ENCODE peak calls at places on chromosome 17, in seven cellular contexts. K is NCI-H748 treated with DMSO at 0.1 percent for 48 hours, R is neuronal stem cell, H is iPS-NIHi11, X is RWPE1, U is fibroblast of mammary gland, C is iPS DF 6.9. V is an unnamed sample.

GRCh38 chr17:2690165-2691068 is 21.1 kb downstream of the CLUH start:
- DNase-seq in K (no peak), R (no peak), H (peak), X (no peak), U (no peak), C (no peak), V (peak)

GRCh38 chr17:45346255-45347015 is 29.6 kb upstream of the MAP3K14 start:
- DNase-seq in K (no peak), R (no peak), H (no peak), X (no peak), U (peak), C (no peak), V (no peak)

GRCh38 chr17:68011199-68011665 is 15.0 kb upstream of the C17orf58 start:
- DNase-seq in K (peak), R (peak), H (peak), X (peak), U (peak), C (no peak), V (peak)

GRCh38 chr17:15384142-15384803 is 42.9 kb upstream of the TEKT3 start:
- DNase-seq in K (no peak), R (no peak), H (no peak), X (no peak), U (peak), C (no peak), V (no peak)

GRCh38 chr17:39134878-39135277 is 16.6 kb downstream of the PLXDC1 start:
- DNase-seq in K (no peak), R (no peak), H (no peak), X (no peak), U (peak), C (no peak), V (no peak)

GRCh38 chr17:21299981-21300600 is 15.6 kb downstream of the MAP2K3 start:
- DNase-seq in K (no peak), R (no peak), H (no peak), X (no peak), U (no peak), C (no peak), V (no peak)

GRCh38 chr17:39696731-39697130 is 3.1 kb upstream of the ERBB2 start:
- DNase-seq in K (no peak), R (no peak), H (no peak), X (no peak), U (no peak), C (no peak), V (peak)

GRCh38 chr17:75893305-75894048 is 3.3 kb downstream of the TRIM65 start:
- DNase-seq in K (no peak), R (no peak), H (no peak), X (no peak), U (no peak), C (no peak), V (no peak)

GRCh38 chr17:62724398-62725146 is 83.5 kb downstream of the MARCHF10 start:
- DNase-seq in K (no peak), R (no peak), H (no peak), X (peak), U (no peak), C (no peak), V (peak)

GRCh38 chr17:50171371-50172071 is 5.7 kb downstream of the SGCA start:
- DNase-seq in K (no peak), R (no peak), H (no peak), X (no peak), U (no peak), C (no peak), V (no peak)

GRCh38 chr17:38850374-38850773 is 3.1 kb downstream of the RPL23 start:
- DNase-seq in K (no peak), R (no peak), H (no peak), X (no peak), U (no peak), C (no peak), V (no peak)

GRCh38 chr17:9645858-9646555 is 690 bp downstream of the USP43 start:
- DNase-seq in K (peak), R (peak), H (peak), X (peak), U (peak), C (no peak), V (peak)

GRCh38 chr17:73519621-73520368 is 124.5 kb downstream of the SDK2 start:
- DNase-seq in K (no peak), R (no peak), H (no peak), X (no peak), U (no peak), C (no peak), V (no peak)

GRCh38 chr17:41928693-41929251 is 1.6 kb upstream of the ODAD4 start:
- DNase-seq in K (no peak), R (no peak), H (no peak), X (no peak), U (no peak), C (no peak), V (no peak)

GRCh38 chr17:63702223-63702577 is 2.3 kb upstream of the LIMD2 start:
- DNase-seq in K (no peak), R (no peak), H (no peak), X (no peak), U (no peak), C (no peak), V (no peak)

GRCh38 chr17:2449486-2449885 is 48.6 kb upstream of the MNT start:
- DNase-seq in K (no peak), R (no peak), H (no peak), X (no peak), U (peak), C (no peak), V (no peak)